ENCODE peak calls at places on chromosomes 7 and 10, in seven cellular contexts. R, D, L, J, M, S and U are unnamed samples.

GRCh38 chr7:138892016-138892630 is 89.1 kb downstream of the KIAA1549 start:
- DNase-seq in R (no peak), L (no peak), S (no peak), J (no peak), D (no peak), M (no peak), U (no peak)

GRCh38 chr7:156560075-156560474 is 80.5 kb upstream of the RNF32 start:
- DNase-seq in R (no peak), D (peak; percentile 44), L (no peak), S (no peak), J (no peak), M (no peak), U (no peak)

GRCh38 chr10:110547139-110547761 is 20.2 kb upstream of the SMC3 start:
- DNase-seq in J (no peak), S (peak; percentile 66), L (peak; percentile 14), D (no peak), R (no peak), M (peak; percentile 77), U (no peak)

GRCh38 chr7:40704172-40704571 is 569.4 kb downstream of the SUGCT start:
- DNase-seq in M (no peak), D (no peak), L (no peak), J (no peak), R (no peak), S (no peak), U (no peak)

GRCh38 chr10:71395621-71396020 is 1.1 kb upstream of the CDH23 start:
- DNase-seq in M (no peak), R (no peak), S (no peak), D (no peak), J (no peak), L (no peak), U (no peak)

GRCh38 chr7:152568972-152569371 is 107.0 kb downstream of the XRCC2 start:
- DNase-seq in L (no peak), J (peak; percentile 48), M (no peak), D (no peak), S (no peak), R (no peak), U (no peak)

GRCh38 chr10:4678023-4678950 is 147.7 kb upstream of the AKR1E2 start:
- DNase-seq in R (no peak), S (no peak), L (no peak), M (peak; percentile 50), J (no peak), D (no peak), U (no peak)

GRCh38 chr10:129108378-129108777 is 358.7 kb upstream of the MGMT start:
- DNase-seq in J (no peak), L (no peak), M (no peak), S (no peak), D (no peak), R (no peak), U (no peak)

GRCh38 chr7:74040101-74040790 is 12.3 kb downstream of the ELN start:
- DNase-seq in S (no peak), J (no peak), M (no peak), R (no peak), D (no peak), L (no peak), U (peak; percentile 57)

GRCh38 chr7:33591481-33591880 is 313.9 kb upstream of the BMPER start:
- DNase-seq in L (no peak), M (no peak), S (no peak), D (no peak), R (no peak), J (no peak), U (no peak)

GRCh38 chr10:5688587-5688986 is 3.9 kb downstream of the TASOR2 start:
- DNase-seq in L (no peak), S (no peak), D (no peak), J (no peak), R (no peak), M (no peak), U (no peak)

GRCh38 chr10:78605800-78606350 is 462.9 kb upstream of the ZMIZ1 start:
- DNase-seq in M (no peak), D (no peak), L (no peak), S (peak; percentile 24), J (no peak), R (no peak), U (no peak)

GRCh38 chr7:108418941-108419340 is 37.3 kb downstream of the NRCAM start:
- DNase-seq in J (no peak), S (no peak), D (no peak), M (no peak), R (no peak), L (no peak), U (no peak)

GRCh38 chr7:28408974-28409715 is 3.2 kb upstream of the CREB5 start:
- DNase-seq in L (peak; percentile 100), M (peak; percentile 96), R (peak; percentile 99), J (peak; percentile 84), S (peak; percentile 72), D (peak; percentile 92), U (peak; percentile 93)

GRCh38 chr10:42999385-43000020 is 77.4 kb upstream of the RET start:
- DNase-seq in S (no peak), R (no peak), J (peak; percentile 69), L (peak; percentile 89), D (peak; percentile 30), M (peak; percentile 3), U (no peak)

GRCh38 chr7:133977409-133978274 is 149.5 kb upstream of the LRGUK start:
- DNase-seq in L (no peak), R (no peak), J (no peak), S (no peak), M (no peak), D (no peak), U (no peak)

GRCh38 chr10:130201043-130201380 is 64.8 kb downstream of the GLRX3 start:
- DNase-seq in S (no peak), D (no peak), M (no peak), L (no peak), J (no peak), R (no peak), U (no peak)

GRCh38 chr7:128830231-128831177 is at the start of gene FLNC:
- DNase-seq in J (peak; percentile 85), D (peak; percentile 61), S (no peak), L (no peak), R (peak; percentile 87), M (peak; percentile 87), U (no peak)

GRCh38 chr10:71218046-71218832 is 5.9 kb downstream of the UNC5B start:
- DNase-seq in J (peak; percentile 47), L (no peak), M (no peak), D (peak; percentile 38), R (no peak), S (peak; percentile 36), U (peak; percentile 40)

GRCh38 chr7:97004237-97004930 is 969 bp upstream of the DLX6 start:
- DNase-seq in M (no peak), D (no peak), R (no peak), L (no peak), S (no peak), J (no peak), U (no peak)

GRCh38 chr10:62819521-62819920 is 3.4 kb upstream of the EGR2 start:
- DNase-seq in D (no peak), S (no peak), J (no peak), R (no peak), L (no peak), M (peak; percentile 26), U (no peak)

GRCh38 chr7:135253851-135254815 is 20.5 kb downstream of the STRA8 start:
- DNase-seq in L (no peak), S (peak; percentile 29), R (peak; percentile 88), M (peak; percentile 32), D (no peak), J (peak; percentile 82), U (no peak)

GRCh38 chr10:5461201-5461585 is 38.2 kb downstream of the CALML5 start:
- DNase-seq in J (no peak), M (no peak), R (no peak), L (peak; percentile 88), S (no peak), D (no peak), U (no peak)

GRCh38 chr7:100430450-100431285 is 1.0 kb downstream of the MEPCE start:
- DNase-seq in L (no peak), J (peak; percentile 89), R (peak; percentile 73), S (no peak), M (no peak), D (no peak), U (no peak)

GRCh38 chr10:24136070-24136469 is 72.9 kb upstream of the KIAA1217 start:
- DNase-seq in M (no peak), L (no peak), J (no peak), R (no peak), D (no peak), S (no peak), U (no peak)

GRCh38 chr7:156074982-156075615 is 262.8 kb upstream of the SHH start:
- DNase-seq in J (peak; percentile 51), L (no peak), R (no peak), D (no peak), S (no peak), M (no peak), U (no peak)

GRCh38 chr7:51970961-51971655 is 654.5 kb upstream of the COBL start:
- DNase-seq in D (no peak), R (no peak), M (no peak), S (no peak), L (no peak), J (no peak), U (no peak)
- H3K36me3 ChIP-seq in D (no peaks in the 10 kb centered on the region), R (no peaks in the 10 kb centered on the region), M (no peaks in the 10 kb centered on the region), S (no peaks in the 10 kb centered on the region), L (no peaks in the 10 kb centered on the region), J (no peaks in the 10 kb centered on the region), U (no peaks in the 10 kb centered on the region)

GRCh38 chr10:114025610-114026130 is 18.0 kb upstream of the ADRB1 start:
- DNase-seq in S (no peak), D (no peak), R (no peak), L (no peak), J (no peak), M (no peak), U (no peak)
- H3K4me3 ChIP-seq in S (no peak overlapping the region), D (no peak overlapping the region), R (no peak overlapping the region), L (no peak overlapping the region), J (no peak overlapping the region), M (no peak overlapping the region), U (no peak overlapping the region)

DNA sequence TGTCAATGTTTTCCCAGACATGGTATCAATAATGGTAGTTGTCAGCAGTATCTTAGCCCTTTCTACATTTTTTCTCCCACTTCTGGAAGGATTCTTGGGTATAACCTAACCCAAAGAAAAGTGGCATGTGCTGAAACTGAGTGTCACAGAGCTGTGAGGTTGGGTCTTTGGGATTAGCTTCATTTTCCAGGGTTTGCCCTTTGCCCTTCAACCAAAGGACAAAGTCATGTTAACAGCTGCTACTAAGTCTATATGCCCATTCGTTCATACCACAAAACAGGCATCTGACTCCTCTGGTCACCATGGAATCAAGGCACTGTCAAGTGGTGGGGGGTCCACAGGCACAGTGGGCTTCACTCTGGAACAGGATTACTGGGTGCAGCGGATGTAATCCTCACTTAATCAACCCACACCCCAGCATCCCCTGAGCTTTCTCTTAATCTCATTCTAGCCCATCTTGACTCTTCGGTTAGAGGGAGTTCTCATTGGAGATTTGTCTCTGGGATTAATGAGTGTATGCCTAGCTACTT is 29.1 kb downstream of the CTAGE6 start:
- DNase-seq in S (no peak), R (no peak), L (no peak), M (no peak), J (no peak), D (no peak), U (no peak)
- H3K36me3 ChIP-seq in S (no peaks in the 10 kb centered on the region), R (no peaks in the 10 kb centered on the region), L (no peaks in the 10 kb centered on the region), M (no peaks in the 10 kb centered on the region), J (no peaks in the 10 kb centered on the region), D (no peaks in the 10 kb centered on the region), U (no peaks in the 10 kb centered on the region)

DNA sequence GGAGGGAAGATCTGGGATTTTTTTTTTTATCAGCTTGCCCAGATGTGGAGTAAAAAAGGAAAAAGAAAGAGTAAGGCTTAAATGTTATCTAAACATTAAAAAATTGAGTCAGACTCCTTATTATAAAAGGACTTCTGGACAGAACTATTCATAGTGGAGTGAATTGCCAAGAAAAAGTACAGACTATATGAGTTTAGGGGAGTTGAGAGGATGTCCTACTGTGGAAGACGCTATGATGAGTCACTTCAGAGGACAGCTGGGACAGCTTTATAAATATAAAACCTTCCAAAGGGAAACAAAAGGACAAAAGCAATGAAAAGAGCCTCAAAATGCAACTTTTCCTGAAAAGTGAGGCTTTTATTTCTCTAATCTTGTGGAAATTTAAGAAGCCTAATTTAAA is 73.0 kb downstream of the TFPI2 start:
- DNase-seq in J (no peak), R (no peak), S (no peak), D (no peak), M (no peak), L (no peak), U (no peak)
- H3K4me3 ChIP-seq in J (no peak overlapping the region), R (no peak overlapping the region), S (no peak overlapping the region), D (no peak overlapping the region), M (no peak overlapping the region), L (no peak overlapping the region), U (no peak overlapping the region)